ENCODE peak calls at places on chromosomes 4 and X, in four cellular contexts. R, D, V and Z are unnamed samples.

GRCh38 chrX:67094061-67094460 is 449.8 kb upstream of the AR start:
- DNase-seq in R (no peak), D (no peak), V (no peak), Z (peak)

GRCh38 chr4:153465583-153465921 is 608 bp upstream of the TMEM131L start:
- DNase-seq in R (peak), D (peak), V (no peak), Z (peak)

GRCh38 chr4:132266374-132266773 is 882.7 kb upstream of the PCDH10 start:
- DNase-seq in R (no peak), D (no peak), V (no peak), Z (no peak)

GRCh38 chr4:48967626-48968025 is 18.4 kb upstream of the CWH43 start:
- DNase-seq in R (no peak), D (no peak), V (peak), Z (peak)

GRCh38 chrX:637660-638481 is 7.3 kb downstream of the SHOX start:
- DNase-seq in R (no peak), D (no peak), V (no peak), Z (no peak)

GRCh38 chr4:156892695-156893211 is 78.8 kb downstream of the PDGFC start:
- DNase-seq in R (no peak), D (no peak), V (no peak), Z (no peak)

GRCh38 chrX:153312842-153313241 is 8.7 kb downstream of the PNMA6F start:
- DNase-seq in R (no peak), D (no peak), V (no peak), Z (no peak)

GRCh38 chr4:82618321-82618720 is 56.5 kb upstream of the TMEM150C start:
- DNase-seq in R (no peak), D (no peak), V (no peak), Z (no peak)

GRCh38 chr4:36427696-36428095 is 146.3 kb downstream of the DTHD1 start:
- DNase-seq in R (no peak), D (no peak), V (no peak), Z (no peak)

GRCh38 chrX:107684956-107685385 is 56.7 kb downstream of the PRPS1 start:
- DNase-seq in R (peak), D (peak), V (peak), Z (peak)

GRCh38 chrX:139559383-139560042 is 29.0 kb downstream of the F9 start:
- DNase-seq in R (peak), D (peak), V (peak), Z (peak)

GRCh38 chr4:7150083-7150635 is 42.2 kb upstream of the SORCS2 start:
- DNase-seq in R (no peak), D (no peak), V (no peak), Z (no peak)

GRCh38 chr4:24180586-24180985 is 290.7 kb upstream of the PPARGC1A start:
- DNase-seq in R (no peak), D (no peak), V (no peak), Z (no peak)

GRCh38 chrX:74343970-74344622 is 40.1 kb downstream of the ZCCHC13 start:
- DNase-seq in R (peak), D (peak), V (peak), Z (peak)

GRCh38 chrX:137234651-137235402 is 201.0 kb upstream of the GPR101 start:
- DNase-seq in R (no peak), D (peak), V (no peak), Z (no peak)